ENCODE peak calls at places on chromosomes 6 and 20, in eight cellular contexts. I is stimulated activated CD4-positive, alpha-beta T cell treated with anti-CD3 and anti-CD28 coated beads, Interleukin-2, amount 100 ng/mL, for 48 hours; G is kidney glomerular epithelial cell; L is Kasumi-1; M is effector memory CD8-positive, alpha-beta T cell; O is NB4; T is glutamatergic neuron; A is NCI-H1436. K is an unnamed sample.

GRCh38 chr20:6832811-6833210 is 65.3 kb downstream of the BMP2 start:
- DNase-seq in A (no peak), M (no peak), O (no peak), L (no peak), T (no peak), I (no peak), G (no peak), K (no peak)

GRCh38 chr20:57948177-57948955 is 238.6 kb upstream of the PMEPA1 start:
- DNase-seq in G (no peak), I (no peak), T (no peak), O (no peak), L (no peak), M (no peak), A (no peak), K (no peak)

GRCh38 chr20:42441196-42441861 is 748.4 kb downstream of the PTPRT start:
- DNase-seq in I (no peak), L (no peak), T (no peak), O (no peak), M (no peak), G (no peak), A (no peak), K (no peak)

GRCh38 chr6:7907159-7907558 is 3.4 kb downstream of the TXNDC5 start:
- DNase-seq in M (no peak), A (no peak), O (no peak), G (no peak), T (no peak), I (no peak), L (no peak), K (no peak)

GRCh38 chr6:89842228-89842627 is 12.5 kb downstream of the CASP8AP2 start:
- DNase-seq in T (no peak), M (no peak), O (no peak), I (no peak), A (no peak), L (no peak), G (peak; percentile 3), K (no peak)

GRCh38 chr20:46088409-46089075 is 1.2 kb downstream of the NCOA5 start:
- DNase-seq in I (no peak), G (peak; percentile 66), L (peak; percentile 19), A (no peak), M (no peak), O (peak; percentile 46), T (no peak), K (no peak)

GRCh38 chr6:36962874-36963273 is 8.3 kb downstream of the PI16 start:
- DNase-seq in T (peak; percentile 55), L (peak; percentile 95), A (peak; percentile 0), I (peak; percentile 69), O (peak; percentile 94), M (peak; percentile 60), G (no peak), K (no peak)

GRCh38 chr6:5850848-5851255 is 155.9 kb downstream of the NRN1 start:
- DNase-seq in T (no peak), A (no peak), I (no peak), M (no peak), O (no peak), G (no peak), L (no peak), K (no peak)

GRCh38 chr20:24949756-24950127 is 673 bp downstream of the CST7 start:
- DNase-seq in A (no peak), L (peak; percentile 27), I (no peak), O (peak; percentile 80), T (no peak), M (peak; percentile 23), G (no peak), K (no peak)

GRCh38 chr6:53464942-53465460 is 79.9 kb downstream of the GCLC start:
- DNase-seq in M (no peak), O (no peak), T (no peak), I (no peak), A (no peak), L (no peak), G (no peak), K (no peak)

GRCh38 chr6:31270788-31271640 is 878 bp downstream of the HLA-C start:
- DNase-seq in I (no peak), M (peak; percentile 83), O (peak; percentile 43), L (no peak), A (no peak), T (peak; percentile 26), G (no peak), K (peak; percentile 84)

GRCh38 chr20:46746972-46747371 is 37.5 kb downstream of the SLC2A10 start:
- DNase-seq in I (no peak), G (no peak), M (no peak), A (no peak), T (no peak), O (no peak), L (no peak), K (no peak)

GRCh38 chr20:58017237-58017969 is 211.1 kb downstream of the ANKRD60 start:
- DNase-seq in L (no peak), I (no peak), G (peak; percentile 37), M (no peak), T (no peak), A (no peak), O (peak; percentile 8), K (peak; percentile 70)

GRCh38 chr6:34934516-34934915 is 45.5 kb downstream of the ANKS1A start:
- DNase-seq in T (no peak), O (no peak), L (no peak), M (no peak), I (no peak), G (no peak), A (no peak), K (peak; percentile 81)

GRCh38 chr6:149031545-149032317 is 284.9 kb downstream of the UST start:
- DNase-seq in T (no peak), A (no peak), I (peak; percentile 37), O (peak; percentile 92), L (no peak), G (peak; percentile 54), M (no peak), K (no peak)

GRCh38 chr20:24899153-24899552 is 49.9 kb upstream of the CST7 start:
- DNase-seq in A (no peak), G (no peak), L (no peak), I (no peak), O (no peak), M (no peak), T (no peak), K (no peak)

GRCh38 chr6:159688977-159689376 is 4.1 kb downstream of the SOD2 start:
- DNase-seq in A (no peak), T (no peak), I (no peak), O (no peak), G (no peak), L (no peak), M (no peak), K (no peak)

GRCh38 chr6:28267695-28268059 is 734 bp downstream of the ZSCAN26 start:
- DNase-seq in L (no peak), T (no peak), O (no peak), I (no peak), G (no peak), A (no peak), M (no peak), K (no peak)

GRCh38 chr6:8070718-8071117 is 6.5 kb upstream of the BLOC1S5 start:
- DNase-seq in A (no peak), I (no peak), L (no peak), G (no peak), T (no peak), M (no peak), O (no peak), K (no peak)